ENCODE peak calls at places on chromosomes 12 and 14, in eight cellular contexts. T is heart left ventricle, Y is GM12878, M is HCT116, F is transverse colon, E is thyroid gland, G is endothelial cell of umbilical vein, Z is uterus. X is an unnamed sample.

GRCh38 chr14:76784881-76785280 is 23.6 kb downstream of the VASH1 start:
- DNase-seq in T (peak; percentile 86), Y (no peak), M (peak; percentile 60), F (peak; percentile 64), E (peak; percentile 59), G (peak; percentile 90), Z (peak; percentile 83), X (no peak)

GRCh38 chr12:95181103-95181502 is 36.2 kb downstream of the FGD6 start:
- DNase-seq in T (no peak), Y (no peak), M (no peak), F (no peak), E (no peak), G (no peak), Z (no peak), X (no peak)

GRCh38 chr14:101665478-101666078 is 95.9 kb upstream of the PPP2R5C start:
- DNase-seq in T (no peak), Y (no peak), M (peak; percentile 57), F (peak; percentile 52), E (no peak), G (peak; percentile 37), Z (no peak), X (no peak)

GRCh38 chr14:79712302-79712950 is 498.9 kb downstream of the DIO2 start:
- DNase-seq in T (no peak), Y (no peak), M (no peak), F (no peak), E (no peak), G (no peak), Z (no peak), X (no peak)

GRCh38 chr12:5807090-5807414 is 138.0 kb downstream of the ANO2 start:
- DNase-seq in T (no peak), Y (no peak), M (peak; percentile 63), F (no peak), E (no peak), G (no peak), Z (no peak), X (no peak)

GRCh38 chr12:71312767-71313375 is 126.7 kb upstream of the LGR5 start:
- DNase-seq in T (no peak), Y (no peak), M (peak; percentile 23), F (no peak), E (no peak), G (no peak), Z (no peak), X (no peak)

GRCh38 chr12:124464830-124465229 is 102.6 kb downstream of the NCOR2 start:
- DNase-seq in T (no peak), Y (no peak), M (no peak), F (no peak), E (no peak), G (no peak), Z (no peak), X (no peak)

GRCh38 chr14:99728981-99729451 is 44.9 kb downstream of the CYP46A1 start:
- DNase-seq in T (no peak), Y (no peak), M (no peak), F (no peak), E (no peak), G (no peak), Z (no peak), X (no peak)

GRCh38 chr14:90943367-90943766 is 117.1 kb downstream of the RPS6KA5 start:
- DNase-seq in T (no peak), Y (no peak), M (no peak), F (no peak), E (no peak), G (no peak), Z (no peak), X (no peak)

GRCh38 chr12:46131729-46132128 is 137.1 kb downstream of the SLC38A1 start:
- DNase-seq in T (no peak), Y (no peak), M (peak; percentile 55), F (no peak), E (no peak), G (no peak), Z (no peak), X (no peak)

GRCh38 chr12:90828621-90829020 is 126.4 kb downstream of the CCER1 start:
- DNase-seq in T (no peak), Y (no peak), M (no peak), F (no peak), E (no peak), G (no peak), Z (no peak), X (no peak)

GRCh38 chr12:100359822-100360221 is 2.9 kb downstream of the SLC17A8 start:
- DNase-seq in T (no peak), Y (no peak), M (no peak), F (no peak), E (no peak), G (no peak), Z (no peak), X (no peak)

GRCh38 chr14:31038521-31039166 is 12.5 kb upstream of the STRN3 start:
- DNase-seq in T (no peak), Y (no peak), M (peak; percentile 89), F (no peak), E (no peak), G (peak; percentile 96), Z (no peak), X (no peak)
- TF ChIP-seq POLR2A in T (no peak), Y (no peak), M (no peak), F (no peak), E (no peak), G (no peak), Z (no peak), X (no peak)

DNA sequence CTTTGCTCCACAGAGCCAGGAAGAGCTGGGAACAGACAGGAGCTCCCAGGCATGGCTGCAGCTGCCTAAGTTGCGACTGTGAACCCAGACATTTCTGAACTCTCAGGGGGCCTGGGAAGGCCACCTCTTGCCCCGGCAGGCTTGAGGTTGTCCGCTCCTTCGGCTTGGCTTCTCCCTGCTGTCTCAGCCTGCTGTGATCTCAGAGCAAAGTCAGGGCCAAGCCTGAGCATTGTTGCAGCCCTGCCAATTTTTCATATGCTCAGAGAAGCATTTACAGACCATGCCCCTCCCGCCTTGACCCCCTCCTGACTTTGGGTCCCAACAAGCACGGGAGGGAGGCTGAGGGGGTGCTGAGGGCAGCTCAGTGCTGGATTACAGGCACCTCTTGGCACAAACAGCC is 1439.1 kb upstream of the FLRT2 start:
- DNase-seq in T (no peak), Y (no peak), M (no peak), F (no peak), E (no peak), G (no peak), Z (no peak), X (no peak)
- H3K9me3 ChIP-seq in T (no peaks in the 10 kb centered on the region), Y (no peaks in the 10 kb centered on the region), M (peaks cover 10% of the 10 kb centered on the region), F (no peaks in the 10 kb centered on the region), E (no peaks in the 10 kb centered on the region), G (no peaks in the 10 kb centered on the region), Z (no peaks in the 10 kb centered on the region), X (no peaks in the 10 kb centered on the region)

GRCh38 chr12:69879007-69879960 is 54.3 kb downstream of the MYRFL start:
- DNase-seq in T (peak; percentile 61), Y (no peak), M (peak; percentile 59), F (peak; percentile 75), E (peak; percentile 68), G (peak; percentile 76), Z (peak; percentile 62), X (peak; percentile 46)
- H3K4me3 ChIP-seq in T (peak overlapping the region; percentile 32), Y (no peak overlapping the region), M (peak overlapping the region; percentile 18), F (no peak overlapping the region), E (no peak overlapping the region), G (no peak overlapping the region), Z (no peak overlapping the region), X (no peak overlapping the region)

GRCh38 chr14:20332946-20333782 is at the start of gene CCNB1IP1:
- DNase-seq in T (peak; percentile 57), Y (peak; percentile 87), M (peak; percentile 91), F (peak; percentile 64), E (peak; percentile 67), G (peak; percentile 87), Z (peak; percentile 87), X (peak; percentile 77)
- TF ChIP-seq POLR2A in T (no peak), Y (peak; percentile 56), M (peak; percentile 76), F (peak; percentile 77), E (no peak), G (peak; percentile 69), Z (peak; percentile 58), X (peak; percentile 33)

DNA sequence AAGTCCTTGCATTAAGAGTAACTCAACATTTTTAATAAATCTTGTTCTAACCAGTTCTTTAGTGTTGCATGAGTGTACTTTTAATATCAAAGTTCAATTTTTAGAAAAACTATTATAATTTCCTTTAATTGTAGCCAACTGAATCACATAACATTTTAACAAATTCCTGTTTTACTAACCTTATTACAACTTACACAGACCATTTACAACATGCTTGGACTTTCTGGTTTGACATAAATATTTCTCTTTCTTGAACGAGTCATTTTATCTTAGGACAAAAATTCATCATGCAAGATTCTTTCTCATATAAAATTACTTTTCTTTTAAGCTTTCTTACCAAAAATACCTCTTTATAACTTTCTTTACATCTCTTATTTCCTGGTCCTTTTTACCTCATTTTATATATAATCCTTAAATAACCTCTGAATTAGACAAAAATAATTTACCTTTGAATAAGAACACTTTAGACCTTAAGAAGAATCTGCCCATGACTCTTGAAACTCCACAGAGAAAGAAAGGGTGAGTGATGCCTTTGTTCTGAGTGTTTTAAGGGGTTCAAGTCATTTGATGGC is 3.9 kb downstream of the SLCO1A2 start:
- DNase-seq in T (no peak), Y (no peak), M (peak; percentile 37), F (no peak), E (no peak), G (no peak), Z (no peak), X (no peak)
- H3K9me3 ChIP-seq in T (peaks cover 2% of the 10 kb centered on the region), Y (no peaks in the 10 kb centered on the region), M (peaks cover 11% of the 10 kb centered on the region), F (peaks cover 6% of the 10 kb centered on the region), E (no peaks in the 10 kb centered on the region), G (no peaks in the 10 kb centered on the region), Z (no peaks in the 10 kb centered on the region), X (no peaks in the 10 kb centered on the region)

GRCh38 chr12:121499929-121500793 is 80.7 kb downstream of the KDM2B start:
- DNase-seq in T (peak; percentile 70), Y (no peak), M (peak; percentile 21), F (peak; percentile 82), E (peak; percentile 80), G (peak; percentile 71), Z (peak; percentile 79), X (peak; percentile 54)
- H3K4me3 ChIP-seq in T (peak overlapping the region; percentile 47), Y (no peak overlapping the region), M (peak overlapping the region; percentile 17), F (no peak overlapping the region), E (no peak overlapping the region), G (no peak overlapping the region), Z (peak overlapping the region; percentile 4), X (no peak overlapping the region)